ENCODE peak calls at places on chromosome 10, in four cellular contexts. One of them, this sample, is unnamed.

GRCh38 chr10:102310356-102311024 is 65.2 kb downstream of the GBF1 start:
- DNase-seq in CD8-positive, alpha-beta T cell: no peak
- DNase-seq in ovary: no peak
- DNase-seq in epithelial cell of proximal tubule: peak; percentile 90
- DNase-seq in this sample: peak; percentile 51

GRCh38 chr10:98790817-98791216 is 344.1 kb upstream of the HPS1 start:
- DNase-seq in CD8-positive, alpha-beta T cell: no peak
- DNase-seq in epithelial cell of proximal tubule: no peak
- DNase-seq in ovary: no peak
- DNase-seq in this sample: no peak

GRCh38 chr10:12628153-12628552 is 278.8 kb downstream of the CAMK1D start:
- DNase-seq in epithelial cell of proximal tubule: no peak
- DNase-seq in ovary: no peak
- DNase-seq in CD8-positive, alpha-beta T cell: no peak
- DNase-seq in this sample: no peak

GRCh38 chr10:14613570-14613918 is 161.2 kb downstream of the FAM107B start:
- DNase-seq in epithelial cell of proximal tubule: no peak
- DNase-seq in ovary: no peak
- DNase-seq in CD8-positive, alpha-beta T cell: no peak
- DNase-seq in this sample: no peak

GRCh38 chr10:100993986-100994708 is 5.5 kb upstream of the LZTS2 start:
- DNase-seq in CD8-positive, alpha-beta T cell: no peak
- DNase-seq in epithelial cell of proximal tubule: no peak
- DNase-seq in ovary: no peak
- DNase-seq in this sample: no peak

GRCh38 chr10:80462986-80463741 is 9.1 kb downstream of the TSPAN14 start:
- DNase-seq in epithelial cell of proximal tubule: no peak
- DNase-seq in ovary: no peak
- DNase-seq in CD8-positive, alpha-beta T cell: no peak
- DNase-seq in this sample: no peak

GRCh38 chr10:71959526-71959925 is 4.7 kb upstream of the CHST3 start:
- DNase-seq in epithelial cell of proximal tubule: no peak
- DNase-seq in CD8-positive, alpha-beta T cell: no peak
- DNase-seq in ovary: no peak
- DNase-seq in this sample: no peak

GRCh38 chr10:91367558-91367957 is 42.6 kb upstream of the HECTD2 start:
- DNase-seq in ovary: no peak
- DNase-seq in CD8-positive, alpha-beta T cell: no peak
- DNase-seq in epithelial cell of proximal tubule: no peak
- DNase-seq in this sample: no peak

GRCh38 chr10:102159051-102159597 is 6.9 kb downstream of the NOLC1 start:
- DNase-seq in ovary: no peak
- DNase-seq in CD8-positive, alpha-beta T cell: no peak
- DNase-seq in epithelial cell of proximal tubule: no peak
- DNase-seq in this sample: no peak

GRCh38 chr10:125982256-125982948 is 86.0 kb downstream of the FANK1 start:
- DNase-seq in ovary: peak; percentile 56
- DNase-seq in epithelial cell of proximal tubule: no peak
- DNase-seq in CD8-positive, alpha-beta T cell: no peak
- DNase-seq in this sample: no peak

GRCh38 chr10:52778511-52779392 is 6.2 kb upstream of the MBL2 start:
- DNase-seq in epithelial cell of proximal tubule: no peak
- DNase-seq in CD8-positive, alpha-beta T cell: no peak
- DNase-seq in ovary: no peak
- DNase-seq in this sample: no peak

GRCh38 chr10:50993817-50994251 is 80.5 kb upstream of the PRKG1 start:
- DNase-seq in epithelial cell of proximal tubule: no peak
- DNase-seq in CD8-positive, alpha-beta T cell: no peak
- DNase-seq in ovary: peak; percentile 39
- DNase-seq in this sample: no peak

GRCh38 chr10:93376372-93377296 is 105.5 kb downstream of the MYOF start:
- DNase-seq in CD8-positive, alpha-beta T cell: no peak
- DNase-seq in epithelial cell of proximal tubule: peak; percentile 41
- DNase-seq in ovary: peak; percentile 74
- DNase-seq in this sample: peak; percentile 56

DNA sequence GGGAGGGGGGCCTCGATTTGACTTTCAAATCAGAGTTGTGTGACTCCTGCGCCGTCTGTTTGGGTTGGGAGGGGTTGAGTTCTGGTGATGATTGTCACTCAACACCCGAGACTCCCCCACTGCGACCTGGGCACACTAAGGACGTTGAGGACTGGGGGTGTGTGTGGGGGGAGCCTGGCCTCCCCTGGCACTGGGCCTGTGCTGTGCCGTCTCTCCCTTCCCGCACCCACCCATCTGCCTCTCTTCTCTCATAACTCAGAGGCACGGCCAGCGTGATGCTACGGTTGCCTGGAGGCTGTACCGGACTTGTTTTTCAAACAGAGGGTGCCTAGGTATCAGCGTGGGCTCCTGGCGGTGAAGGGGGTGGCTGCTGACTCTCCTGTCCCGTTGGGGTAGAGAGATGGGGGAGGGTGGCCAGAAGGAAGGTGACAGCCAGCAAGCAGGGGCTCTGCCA is 56.7 kb upstream of the PFKFB3 start:
- DNase-seq in ovary: no peak
- DNase-seq in CD8-positive, alpha-beta T cell: no peak
- DNase-seq in epithelial cell of proximal tubule: no peak
- DNase-seq in this sample: no peak
- H3K4me3 ChIP-seq in ovary: peak overlapping the region; percentile 59
- H3K4me3 ChIP-seq in CD8-positive, alpha-beta T cell: peak overlapping the region; percentile 89
- H3K4me3 ChIP-seq in epithelial cell of proximal tubule: peak overlapping the region; percentile 69
- H3K4me3 ChIP-seq in this sample: peak overlapping the region; percentile 66

GRCh38 chr10:133393401-133394063 is 425 bp upstream of the MTG1 start:
- DNase-seq in CD8-positive, alpha-beta T cell: no peak
- DNase-seq in ovary: no peak
- DNase-seq in epithelial cell of proximal tubule: no peak
- DNase-seq in this sample: no peak

GRCh38 chr10:133396035-133396624 is 2.2 kb downstream of the MTG1 start:
- DNase-seq in CD8-positive, alpha-beta T cell: no peak
- DNase-seq in ovary: no peak
- DNase-seq in epithelial cell of proximal tubule: no peak
- DNase-seq in this sample: no peak

GRCh38 chr10:133394801-133395221 is 854 bp downstream of the MTG1 start:
- DNase-seq in CD8-positive, alpha-beta T cell: no peak
- DNase-seq in epithelial cell of proximal tubule: no peak
- DNase-seq in ovary: no peak
- DNase-seq in this sample: no peak

GRCh38 chr10:133391761-133392518 is 2.0 kb upstream of the MTG1 start:
- DNase-seq in ovary: no peak
- DNase-seq in CD8-positive, alpha-beta T cell: no peak
- DNase-seq in epithelial cell of proximal tubule: no peak
- DNase-seq in this sample: no peak

DNA sequence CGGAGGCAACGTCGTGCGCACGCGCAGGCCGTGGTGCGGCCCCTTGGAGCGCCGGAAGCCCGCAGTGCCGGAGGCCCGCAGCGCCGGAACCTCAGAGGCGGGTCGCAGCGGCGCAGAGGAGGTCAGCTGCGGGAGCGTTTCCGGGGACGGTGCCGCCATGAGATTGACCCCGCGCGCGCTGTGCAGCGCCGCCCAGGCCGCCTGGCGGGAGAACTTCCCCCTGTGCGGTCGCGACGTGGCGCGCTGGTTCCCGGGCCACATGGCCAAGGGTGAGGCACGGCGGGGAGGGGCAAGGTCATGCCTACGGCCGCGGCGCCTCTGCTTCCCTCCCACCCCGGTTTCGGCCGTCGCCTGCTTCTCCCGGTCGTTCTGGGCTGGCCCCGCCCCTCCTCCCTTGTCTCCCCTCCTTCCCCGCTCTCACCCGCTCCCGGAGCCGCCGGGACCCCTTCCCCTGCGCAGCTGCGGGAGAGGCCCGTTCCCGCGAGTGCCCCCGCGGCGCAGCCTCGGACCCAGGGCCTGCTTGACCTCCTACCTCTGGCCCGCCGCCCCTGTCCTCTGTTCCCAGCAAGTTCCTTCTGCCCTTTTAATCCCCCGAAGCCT is at the start of gene MTG1:
- DNase-seq in ovary: peak; percentile 93
- DNase-seq in epithelial cell of proximal tubule: no peak
- DNase-seq in CD8-positive, alpha-beta T cell: peak; percentile 80
- DNase-seq in this sample: peak; percentile 60
- TF ChIP-seq CTCF in ovary: no peak
- TF ChIP-seq CTCF in epithelial cell of proximal tubule: no peak
- TF ChIP-seq CTCF in CD8-positive, alpha-beta T cell: no peak
- TF ChIP-seq CTCF in this sample: peak; percentile 6

DNA sequence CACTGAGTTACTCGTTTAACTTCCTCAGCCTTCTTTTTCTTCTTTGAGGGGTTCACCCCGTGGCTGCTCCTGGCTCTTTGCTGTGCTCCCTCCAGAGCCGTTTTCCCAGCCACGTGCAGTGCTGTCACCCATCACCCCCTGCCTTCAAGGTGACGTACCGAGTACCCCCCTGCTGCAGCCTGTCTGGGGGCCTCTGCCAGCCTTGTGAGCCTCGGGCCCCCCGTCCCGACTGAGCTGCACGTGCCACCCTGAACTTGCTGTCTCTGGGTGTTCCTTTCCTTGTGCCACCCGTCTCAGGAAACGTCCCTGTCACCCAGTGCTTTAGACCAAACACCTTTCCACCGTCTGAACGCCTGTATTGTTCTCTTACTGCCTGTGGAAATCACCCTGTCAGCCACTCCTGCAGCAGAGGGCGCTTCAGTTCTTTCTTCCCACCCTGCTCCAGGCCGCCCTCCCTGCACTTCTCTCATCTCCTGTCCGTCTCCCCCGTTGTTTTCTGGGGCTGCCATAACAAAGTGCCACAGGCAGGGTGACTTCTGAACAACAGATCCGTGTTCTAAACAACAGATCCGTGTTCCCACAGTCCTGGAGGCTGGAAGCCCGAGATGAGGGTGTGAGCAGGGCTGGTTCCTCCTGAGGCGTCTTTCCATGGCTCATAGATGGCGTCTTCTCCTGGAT is 44.6 kb downstream of the WDR37 start:
- DNase-seq in CD8-positive, alpha-beta T cell: no peak
- DNase-seq in epithelial cell of proximal tubule: no peak
- DNase-seq in ovary: no peak
- DNase-seq in this sample: no peak
- H3K4me3 ChIP-seq in CD8-positive, alpha-beta T cell: no peak overlapping the region
- H3K4me3 ChIP-seq in epithelial cell of proximal tubule: no peak overlapping the region
- H3K4me3 ChIP-seq in ovary: no peak overlapping the region
- H3K4me3 ChIP-seq in this sample: no peak overlapping the region

GRCh38 chr10:17599089-17599488 is 18.1 kb downstream of the HACD1 start:
- DNase-seq in ovary: no peak
- DNase-seq in epithelial cell of proximal tubule: no peak
- DNase-seq in CD8-positive, alpha-beta T cell: no peak
- DNase-seq in this sample: no peak
- TF ChIP-seq CTCF in ovary: no peak
- TF ChIP-seq CTCF in epithelial cell of proximal tubule: peak; percentile 60
- TF ChIP-seq CTCF in CD8-positive, alpha-beta T cell: no peak
- TF ChIP-seq CTCF in this sample: peak; percentile 46

DNA sequence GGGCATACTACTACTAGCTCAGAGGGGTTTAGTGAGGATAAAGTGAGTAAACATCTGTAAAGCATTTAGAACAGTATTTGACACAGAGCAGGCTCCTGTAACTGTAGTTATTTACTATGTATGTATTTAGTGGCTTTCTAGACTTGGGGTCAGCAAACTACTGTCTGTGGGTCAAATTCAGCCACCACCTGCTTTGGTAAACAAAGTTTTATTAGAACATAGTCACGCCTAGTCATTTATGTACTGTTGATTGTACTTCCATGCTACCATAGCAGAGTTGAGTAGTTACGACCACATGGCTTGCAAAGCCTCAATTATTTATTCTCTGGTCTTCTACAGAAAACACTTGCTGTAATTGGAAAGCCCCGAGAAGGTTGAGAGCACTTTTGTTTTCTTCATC is 248.5 kb upstream of the PLPP4 start:
- DNase-seq in epithelial cell of proximal tubule: no peak
- DNase-seq in ovary: no peak
- DNase-seq in CD8-positive, alpha-beta T cell: no peak
- DNase-seq in this sample: no peak
- H3K4me3 ChIP-seq in epithelial cell of proximal tubule: no peak overlapping the region
- H3K4me3 ChIP-seq in ovary: no peak overlapping the region
- H3K4me3 ChIP-seq in CD8-positive, alpha-beta T cell: no peak overlapping the region
- H3K4me3 ChIP-seq in this sample: no peak overlapping the region

This sample was measured in retinal pigment epithelial cell.